ENCODE peak calls at places on chromosomes 7 and 10, in nine cellular contexts. B is cardiac muscle cell, U is right lobe of liver, Y is hepatocyte, G is sigmoid colon, L is transverse colon, S is IMR-90, D is A549, F is HCT116. T is an unnamed sample.

GRCh38 chr10:95841711-95842498 is 65.9 kb upstream of the CC2D2B start:
- DNase-seq in Y (peak), F (peak), S (peak), B (peak), D (peak), U (no peak), L (peak), G (no peak), T (peak)

GRCh38 chr7:974172-974571 is 1.2 kb downstream of the COX19 start:
- DNase-seq in U (no peak), D (no peak), L (no peak), Y (no peak), F (no peak), S (no peak), B (no peak), G (no peak), T (no peak)

GRCh38 chr7:117045927-117046710 is 92.8 kb downstream of the ST7 start:
- DNase-seq in S (no peak), L (no peak), Y (no peak), B (no peak), D (no peak), F (no peak), U (no peak), G (no peak), T (no peak)

GRCh38 chr10:115831025-115831424 is 442.0 kb downstream of the GFRA1 start:
- DNase-seq in F (no peak), U (no peak), B (no peak), S (no peak), D (no peak), Y (no peak), G (no peak), L (no peak), T (no peak)

GRCh38 chr7:74627699-74628411 is 29.7 kb upstream of the GTF2I start:
- DNase-seq in S (peak), B (peak), G (peak), Y (peak), U (peak), L (peak), F (no peak), D (no peak), T (peak)

GRCh38 chr10:61452655-61453641 is at the start of gene TMEM26:
- DNase-seq in U (peak), L (peak), G (peak), B (peak), Y (peak), S (peak), D (peak), F (no peak), T (peak)

GRCh38 chr7:1555046-1555812 is 776 bp downstream of the TMEM184A start:
- DNase-seq in Y (peak), U (peak), G (no peak), B (peak), S (peak), D (peak), F (no peak), L (peak), T (peak)

GRCh38 chr10:27607591-27607990 is 103.5 kb downstream of the RAB18 start:
- DNase-seq in B (no peak), D (no peak), G (no peak), S (no peak), U (no peak), Y (no peak), L (no peak), F (no peak), T (no peak)

GRCh38 chr7:142881586-142882337 is 3.8 kb downstream of the TRPV6 start:
- DNase-seq in B (no peak), S (no peak), D (no peak), L (no peak), G (no peak), U (peak), Y (no peak), F (no peak), T (no peak)

GRCh38 chr10:36451391-36451790 is 674.0 kb upstream of the ANKRD30A start:
- DNase-seq in F (no peak), S (no peak), U (no peak), G (no peak), B (no peak), Y (no peak), L (no peak), D (no peak), T (no peak)

GRCh38 chr10:94224656-94225055 is 138.1 kb downstream of the NOC3L start:
- DNase-seq in F (no peak), D (peak), L (no peak), B (no peak), G (no peak), Y (no peak), S (peak), U (no peak), T (no peak)

GRCh38 chr10:45557275-45557905 is 115.2 kb downstream of the ZFAND4 start:
- DNase-seq in U (no peak), L (no peak), S (no peak), F (no peak), G (no peak), B (no peak), D (no peak), Y (no peak), T (no peak)

GRCh38 chr10:14184841-14185500 is 145.8 kb downstream of the FRMD4A start:
- DNase-seq in S (peak), Y (no peak), U (no peak), F (no peak), L (peak), D (no peak), G (no peak), B (peak), T (no peak)

GRCh38 chr7:47293884-47294568 is 287.9 kb downstream of the TNS3 start:
- DNase-seq in U (no peak), F (no peak), B (no peak), D (no peak), L (peak), S (peak), Y (peak), G (peak), T (peak)

GRCh38 chr10:121668336-121669009 is 70.2 kb upstream of the FGFR2 start:
- DNase-seq in U (peak), D (no peak), F (no peak), G (peak), Y (peak), S (no peak), L (peak), B (peak), T (peak)

GRCh38 chr10:128045833-128046120 is 80.4 kb downstream of the MKI67 start:
- DNase-seq in D (no peak), G (no peak), S (no peak), B (no peak), Y (no peak), U (no peak), F (no peak), L (no peak), T (no peak)

GRCh38 chr7:828793-829561 is 3.3 kb upstream of the SUN1 start:
- DNase-seq in S (no peak), Y (no peak), U (no peak), B (no peak), L (no peak), G (no peak), F (no peak), D (no peak), T (no peak)

GRCh38 chr7:75905785-75906604 is 9.0 kb upstream of the POR start:
- DNase-seq in S (peak), G (peak), B (no peak), L (peak), Y (peak), U (peak), D (peak), F (no peak), T (peak)

GRCh38 chr7:6436385-6436685 is 11.4 kb downstream of the DAGLB start:
- DNase-seq in U (no peak), F (no peak), S (no peak), Y (no peak), D (no peak), G (no peak), L (no peak), B (no peak), T (no peak)

DNA sequence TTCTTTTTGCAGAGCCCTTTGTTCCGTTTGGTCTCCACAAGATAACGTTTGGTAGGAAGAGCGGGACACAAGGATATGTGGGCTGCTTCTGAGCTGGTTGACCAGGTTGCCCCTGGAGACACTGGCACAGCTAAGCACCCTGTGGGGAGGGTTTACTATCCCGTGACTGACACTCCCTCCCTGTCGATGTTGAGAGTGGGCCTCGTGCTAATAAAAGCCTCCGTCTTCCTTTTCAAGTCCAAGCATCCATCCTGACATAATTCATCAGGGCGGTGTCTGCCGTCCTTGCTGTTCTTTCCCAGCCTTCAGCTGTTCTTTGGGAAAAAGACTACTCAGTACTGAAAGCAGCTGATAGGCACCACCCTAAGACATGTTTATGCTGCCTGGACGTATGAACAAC is 49.6 kb downstream of the SHH start:
- DNase-seq in G (no peak), D (no peak), F (no peak), B (no peak), L (no peak), S (no peak), U (no peak), Y (no peak), T (no peak)
- TF ChIP-seq CTCF in G (no peak), D (no peak), F (no peak), B (no peak), L (no peak), S (no peak), U (no peak), Y (no peak), T (no peak)

GRCh38 chr10:11602357-11602756 is 9.1 kb downstream of the USP6NL start:
- DNase-seq in B (no peak), Y (no peak), F (no peak), L (no peak), U (no peak), D (no peak), G (no peak), S (no peak), T (no peak)

GRCh38 chr10:11601670-11602069 is 9.8 kb downstream of the USP6NL start:
- DNase-seq in B (no peak), U (no peak), D (no peak), L (no peak), F (no peak), Y (no peak), S (no peak), G (no peak), T (no peak)

GRCh38 chr10:11604742-11605650 is 6.5 kb downstream of the USP6NL start:
- DNase-seq in L (no peak), S (no peak), F (no peak), Y (no peak), D (no peak), B (no peak), U (no peak), G (no peak), T (no peak)

GRCh38 chr10:11602919-11603523 is 8.4 kb downstream of the USP6NL start:
- DNase-seq in B (no peak), U (no peak), Y (peak), S (peak), L (no peak), D (peak), G (no peak), F (peak), T (no peak)

GRCh38 chr10:11603741-11604140 is 7.7 kb downstream of the USP6NL start:
- DNase-seq in S (no peak), Y (no peak), D (no peak), G (no peak), L (no peak), U (no peak), F (no peak), B (no peak), T (no peak)
- H3K27ac ChIP-seq in S (no peak), Y (peak), D (no peak), G (no peak), L (no peak), U (no peak), F (no peak), B (peak), T (peak)

DNA sequence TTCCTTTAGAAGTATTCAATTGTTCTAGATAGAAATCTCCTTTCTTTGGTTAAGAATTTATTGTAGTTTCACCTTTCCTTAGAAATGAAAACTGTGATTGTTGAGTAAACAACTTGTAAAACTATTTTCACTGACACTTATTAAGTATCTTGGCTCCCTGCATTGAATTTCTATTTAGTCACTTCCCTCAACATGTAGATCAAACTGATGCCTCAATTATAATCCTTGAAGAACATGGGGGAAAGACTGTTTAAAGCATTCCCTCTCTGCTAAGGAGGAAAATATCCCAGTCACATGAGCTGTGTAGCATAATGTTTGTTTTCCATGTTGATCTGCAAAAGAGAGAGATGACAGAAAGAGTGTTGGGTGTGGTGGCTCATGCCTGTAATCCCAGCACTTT is 99.7 kb downstream of the PDE1C start:
- DNase-seq in Y (no peak), S (no peak), F (no peak), U (no peak), L (no peak), D (no peak), G (no peak), B (no peak), T (no peak)
- TF ChIP-seq CTCF in Y (no peak), S (no peak), F (no peak), U (no peak), L (no peak), D (no peak), G (no peak), B (no peak), T (no peak)

GRCh38 chr7:156275292-156275691 is 365.3 kb upstream of the RNF32 start:
- DNase-seq in S (no peak), B (no peak), D (no peak), F (no peak), U (no peak), G (no peak), L (no peak), Y (no peak), T (no peak)
- H3K27ac ChIP-seq in S (no peak), B (no peak), D (no peak), F (no peak), U (no peak), G (no peak), L (no peak), Y (no peak), T (no peak)

GRCh38 chr10:117745301-117745700 is 202.8 kb downstream of the EMX2 start:
- DNase-seq in L (no peak), U (no peak), G (no peak), Y (no peak), B (no peak), S (no peak), F (no peak), D (no peak), T (no peak)

GRCh38 chr10:117740088-117740487 is 197.5 kb downstream of the EMX2 start:
- DNase-seq in F (no peak), G (no peak), Y (no peak), U (no peak), B (no peak), D (no peak), S (no peak), L (no peak), T (no peak)

GRCh38 chr10:117743517-117743916 is 201.0 kb downstream of the EMX2 start:
- DNase-seq in B (no peak), F (no peak), D (no peak), G (no peak), Y (no peak), S (no peak), L (no peak), U (no peak), T (no peak)

GRCh38 chr10:117740696-117741222 is 198.2 kb downstream of the EMX2 start:
- DNase-seq in L (no peak), Y (no peak), F (no peak), D (no peak), U (no peak), B (no peak), G (no peak), S (no peak), T (no peak)

GRCh38 chr10:117741524-117741923 is 199.0 kb downstream of the EMX2 start:
- DNase-seq in G (no peak), U (no peak), F (no peak), B (no peak), S (no peak), L (no peak), Y (no peak), D (no peak), T (no peak)
- TF ChIP-seq CTCF in G (no peak), U (no peak), F (peak), B (no peak), S (no peak), L (no peak), Y (no peak), D (no peak), T (no peak)

GRCh38 chr10:69222157-69223027 is 2.3 kb downstream of the HKDC1 start:
- DNase-seq in B (peak), Y (peak), L (peak), U (no peak), S (peak), D (peak), F (peak), G (no peak), T (peak)

GRCh38 chr10:69225681-69226080 is 5.5 kb downstream of the HKDC1 start:
- DNase-seq in Y (no peak), L (no peak), F (no peak), G (no peak), D (no peak), B (no peak), S (no peak), U (no peak), T (no peak)

GRCh38 chr10:69220510-69220909 is 378 bp downstream of the HKDC1 start:
- DNase-seq in S (no peak), L (no peak), Y (no peak), B (no peak), D (peak), U (no peak), F (no peak), G (no peak), T (no peak)

GRCh38 chr10:69224862-69225657 is 4.9 kb downstream of the HKDC1 start:
- DNase-seq in F (no peak), L (no peak), U (no peak), S (no peak), D (no peak), B (no peak), G (no peak), Y (no peak), T (no peak)

DNA sequence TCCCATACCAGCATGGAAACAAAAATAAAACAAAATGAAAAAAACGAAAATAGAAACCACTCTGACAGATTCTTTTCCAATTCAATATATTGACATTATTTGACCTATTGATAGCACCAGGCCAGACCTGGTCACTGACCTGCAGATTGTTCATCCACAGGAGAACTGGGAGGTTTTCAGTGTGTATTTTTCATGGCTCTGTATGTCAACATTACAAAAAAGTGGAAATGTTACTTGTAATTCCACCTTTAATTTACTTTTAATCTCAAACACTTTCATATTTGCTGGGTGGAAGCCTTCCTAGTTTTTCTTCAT is 2.9 kb downstream of the HKDC1 start:
- DNase-seq in Y (no peak), U (no peak), S (no peak), G (no peak), F (no peak), B (no peak), D (no peak), L (no peak), T (no peak)
- H3K27ac ChIP-seq in Y (peak), U (peak), S (no peak), G (no peak), F (peak), B (no peak), D (peak), L (peak), T (no peak)

GRCh38 chr10:110170142-110170887 is 37.1 kb upstream of the MXI1 start:
- DNase-seq in F (no peak), S (no peak), Y (no peak), U (no peak), L (no peak), G (no peak), D (no peak), B (no peak), T (no peak)
- TF ChIP-seq CTCF in F (no peak), S (no peak), Y (peak), U (no peak), L (no peak), G (no peak), D (no peak), B (no peak), T (no peak)